ENCODE peak calls at places on chromosomes 2 and 18, in six cellular contexts. B is tibial artery, Y is right lobe of liver, Q is colonic mucosa, N is sigmoid colon, Z is foreskin fibroblast. G is an unnamed sample.

GRCh38 chr2:187934692-187935091 is 357.0 kb upstream of the GULP1 start:
- DNase-seq in Y (no peak), Q (no peak), N (no peak), Z (no peak), B (no peak), G (no peak)

GRCh38 chr2:25473758-25474335 is 132.1 kb upstream of the DNMT3A start:
- DNase-seq in N (no peak), Q (no peak), Y (no peak), Z (no peak), B (no peak), G (no peak)

GRCh38 chr2:240786355-240786841 is 33.6 kb downstream of the KIF1A start:
- DNase-seq in B (no peak), Q (no peak), Z (no peak), Y (no peak), N (peak), G (no peak)

GRCh38 chr2:188245230-188245629 is 46.4 kb upstream of the GULP1 start:
- DNase-seq in B (no peak), N (no peak), Z (no peak), Q (no peak), Y (no peak), G (no peak)

GRCh38 chr2:43328157-43328556 is 101.8 kb upstream of the ZFP36L2 start:
- DNase-seq in Q (no peak), B (no peak), Z (no peak), Y (no peak), N (peak), G (no peak)

GRCh38 chr2:174495365-174496012 is 8.7 kb upstream of the GPR155 start:
- DNase-seq in N (no peak), B (peak), Q (no peak), Z (no peak), Y (no peak), G (no peak)

GRCh38 chr18:45755936-45756335 is 32.0 kb downstream of the SLC14A1 start:
- DNase-seq in Z (peak), B (peak), N (no peak), Q (no peak), Y (peak), G (no peak)

GRCh38 chr2:165536861-165537499 is 67.5 kb downstream of the CSRNP3 start:
- DNase-seq in Z (no peak), N (no peak), B (no peak), Y (no peak), Q (no peak), G (no peak)

GRCh38 chr2:238949710-238950345 is 101.9 kb downstream of the TWIST2 start:
- DNase-seq in B (no peak), Z (no peak), Q (peak), N (peak), Y (peak), G (no peak)

GRCh38 chr2:33375054-33375453 is 101.4 kb upstream of the RASGRP3 start:
- DNase-seq in Q (no peak), Y (no peak), B (no peak), N (no peak), Z (peak), G (no peak)

GRCh38 chr2:226048625-226049024 is 649.1 kb downstream of the NYAP2 start:
- DNase-seq in N (no peak), Y (no peak), Z (peak), Q (no peak), B (no peak), G (no peak)

GRCh38 chr2:16167471-16168426 is 227.4 kb downstream of the MYCN start:
- DNase-seq in B (no peak), Z (no peak), N (no peak), Y (no peak), Q (no peak), G (no peak)

GRCh38 chr2:28160986-28161425 is 231.7 kb upstream of the FOSL2 start:
- DNase-seq in Z (peak), N (no peak), B (no peak), Q (no peak), Y (no peak), G (no peak)

GRCh38 chr2:1742680-1743395 is 1.5 kb downstream of the PXDN start:
- DNase-seq in Z (peak), N (peak), Q (peak), B (peak), Y (peak), G (no peak)

GRCh38 chr2:181312515-181312927 is 144.7 kb upstream of the ITGA4 start:
- DNase-seq in B (no peak), Y (no peak), N (no peak), Z (no peak), Q (no peak), G (no peak)

GRCh38 chr18:78740876-78741275 is 238.7 kb upstream of the SALL3 start:
- DNase-seq in Y (peak), Z (no peak), N (no peak), B (no peak), Q (no peak), G (no peak)

GRCh38 chr2:216700778-216701177 is 5.4 kb upstream of the IGFBP5 start:
- DNase-seq in N (peak), Y (no peak), Q (no peak), B (no peak), Z (no peak), G (no peak)

GRCh38 chr2:239726631-239727181 is 298.4 kb downstream of the NDUFA10 start:
- DNase-seq in N (peak), Q (no peak), Y (peak), B (peak), Z (no peak), G (no peak)

GRCh38 chr2:239507576-239508258 is 106.9 kb upstream of the HDAC4 start:
- DNase-seq in B (no peak), Z (no peak), N (no peak), Q (no peak), Y (no peak), G (no peak)

GRCh38 chr18:46148810-46149209 is 44.6 kb downstream of the HAUS1 start:
- DNase-seq in Q (peak), B (peak), Z (peak), N (no peak), Y (peak), G (peak)

GRCh38 chr18:71250191-71250590 is 961.3 kb downstream of the SOCS6 start:
- DNase-seq in Z (no peak), N (no peak), B (no peak), Q (no peak), Y (no peak), G (no peak)

GRCh38 chr2:84782717-84783442 is 98.0 kb downstream of the TRABD2A start:
- DNase-seq in B (no peak), Q (no peak), Y (no peak), Z (no peak), N (no peak), G (no peak)

GRCh38 chr18:24490545-24490944 is 30.1 kb downstream of the HRH4 start:
- DNase-seq in Q (no peak), N (no peak), B (no peak), Y (no peak), Z (no peak), G (no peak)

GRCh38 chr2:128639693-128640092 is 321.0 kb upstream of the HS6ST1 start:
- DNase-seq in B (no peak), Z (no peak), Y (peak), Q (peak), N (peak), G (peak)

GRCh38 chr2:146004470-146004869 is 1484.6 kb upstream of the ZEB2 start:
- DNase-seq in B (no peak), Q (no peak), Y (no peak), N (no peak), Z (peak), G (no peak)

GRCh38 chr18:22846088-22846683 is 86.9 kb upstream of the RBBP8 start:
- DNase-seq in Q (no peak), Z (no peak), N (no peak), Y (no peak), B (no peak), G (no peak)

GRCh38 chr2:98761267-98761781 is 30.4 kb upstream of the MGAT4A start:
- DNase-seq in Y (no peak), Q (no peak), N (no peak), B (no peak), Z (no peak), G (peak)

GRCh38 chr2:153808675-153809074 is 63.0 kb upstream of the GALNT13 start:
- DNase-seq in Q (no peak), Z (no peak), Y (no peak), N (no peak), B (no peak), G (no peak)

GRCh38 chr18:62766266-62766665 is 50.9 kb downstream of the PHLPP1 start:
- DNase-seq in Q (no peak), Z (no peak), N (no peak), Y (no peak), B (no peak), G (no peak)

GRCh38 chr18:37612519-37612918 is 46.9 kb upstream of the CELF4 start:
- DNase-seq in B (no peak), Y (no peak), Q (no peak), N (no peak), Z (no peak), G (no peak)

GRCh38 chr18:5979176-5979888 is 84.0 kb upstream of the TMEM200C start:
- DNase-seq in B (no peak), Y (no peak), Z (no peak), Q (no peak), N (no peak), G (no peak)

GRCh38 chr18:46212398-46212797 is 108.2 kb downstream of the HAUS1 start:
- DNase-seq in N (no peak), Q (no peak), Y (no peak), B (no peak), Z (no peak), G (no peak)

GRCh38 chr18:424869-425138 is 75.7 kb downstream of the COLEC12 start:
- DNase-seq in B (no peak), N (no peak), Y (no peak), Q (no peak), Z (no peak), G (no peak)

GRCh38 chr18:66511810-66512209 is 92.1 kb downstream of the CDH19 start:
- DNase-seq in Q (no peak), N (no peak), B (no peak), Z (no peak), Y (no peak), G (no peak)

DNA sequence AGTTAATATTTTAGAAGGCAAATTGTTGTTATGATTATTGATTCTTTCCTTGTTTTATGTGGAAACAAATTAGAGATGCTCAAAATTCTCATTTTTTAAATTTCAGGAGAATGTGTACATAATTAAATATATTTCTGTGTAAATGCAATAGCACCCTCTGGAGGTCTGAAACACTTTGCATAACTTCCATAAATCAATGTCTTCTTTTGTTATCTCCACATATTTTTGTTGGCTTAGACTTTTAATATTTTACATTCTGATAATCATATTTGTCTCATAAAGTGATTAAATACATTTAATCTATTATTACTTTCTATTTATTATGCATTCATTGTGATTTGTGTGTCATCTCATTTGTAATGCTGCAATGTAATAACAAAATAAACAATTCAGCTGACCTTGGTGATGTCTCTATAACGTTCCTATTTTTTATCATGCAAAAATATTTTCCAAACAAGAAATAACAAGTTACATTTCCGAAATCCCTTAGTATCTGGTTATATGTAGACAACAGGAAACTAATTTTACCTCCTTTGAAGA is 201.8 kb upstream of the GALNT5 start:
- DNase-seq in N (no peak), Z (peak), Q (no peak), Y (no peak), B (no peak), G (no peak)
- H3K4me3 ChIP-seq in N (no peak), Z (no peak), Q (no peak), Y (no peak), B (no peak), G (no peak)

DNA sequence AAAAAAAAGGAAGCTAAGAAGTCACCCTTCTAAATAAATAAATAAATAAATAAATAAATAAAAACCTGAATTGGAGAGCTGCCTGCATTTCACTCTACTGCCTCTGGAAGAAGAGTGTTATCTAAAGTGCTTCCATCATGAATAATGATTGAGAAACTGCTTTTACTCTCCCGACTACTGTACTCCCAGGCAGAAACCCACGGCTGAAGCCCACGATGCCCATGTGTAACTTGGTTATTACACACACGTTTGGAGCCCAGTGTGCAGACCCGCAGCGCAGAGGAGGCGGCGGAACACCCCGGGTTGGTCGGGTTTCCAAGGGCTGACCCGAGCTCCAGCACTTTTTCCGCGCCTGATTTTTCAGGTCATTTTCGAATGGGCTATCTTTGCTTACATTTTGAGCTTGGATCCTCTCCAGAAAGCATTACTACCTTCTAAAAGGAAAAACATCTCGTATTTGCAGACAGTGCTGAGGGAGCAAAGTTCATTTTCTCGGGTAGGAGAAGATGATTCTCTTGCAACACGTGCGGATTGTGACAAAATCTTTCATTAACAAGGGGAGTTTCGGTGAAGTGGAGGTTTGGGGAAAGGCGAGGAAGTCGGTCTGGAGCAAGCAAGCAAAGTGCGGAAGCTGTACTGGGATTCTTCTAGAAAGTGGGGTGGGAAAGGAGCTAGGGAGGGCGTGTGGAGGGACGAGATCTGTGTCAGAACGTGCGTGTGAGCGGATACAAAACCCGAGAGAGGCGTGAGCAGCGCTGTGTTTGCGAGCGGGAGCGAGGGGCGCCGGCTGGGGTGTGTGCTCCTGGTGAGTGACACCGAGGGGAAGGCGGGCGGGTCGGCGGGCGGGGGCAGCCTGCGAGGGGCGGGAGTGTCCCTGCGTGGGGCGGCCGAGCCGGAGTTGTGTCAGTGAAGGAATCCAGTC is at the start of gene SPATS2L:
- DNase-seq in Y (peak), Q (peak), B (peak), N (peak), Z (peak), G (no peak)
- TF ChIP-seq CTCF in Y (no peak), Q (no peak), B (peak), N (no peak), Z (no peak), G (no peak)

GRCh38 chr2:210226186-210226585 is 939 bp upstream of the ACADL start:
- DNase-seq in N (no peak), Z (no peak), B (no peak), Y (no peak), Q (no peak), G (no peak)
- H3K4me3 ChIP-seq in N (no peak), Z (no peak), B (peak), Y (no peak), Q (no peak), G (no peak)

DNA sequence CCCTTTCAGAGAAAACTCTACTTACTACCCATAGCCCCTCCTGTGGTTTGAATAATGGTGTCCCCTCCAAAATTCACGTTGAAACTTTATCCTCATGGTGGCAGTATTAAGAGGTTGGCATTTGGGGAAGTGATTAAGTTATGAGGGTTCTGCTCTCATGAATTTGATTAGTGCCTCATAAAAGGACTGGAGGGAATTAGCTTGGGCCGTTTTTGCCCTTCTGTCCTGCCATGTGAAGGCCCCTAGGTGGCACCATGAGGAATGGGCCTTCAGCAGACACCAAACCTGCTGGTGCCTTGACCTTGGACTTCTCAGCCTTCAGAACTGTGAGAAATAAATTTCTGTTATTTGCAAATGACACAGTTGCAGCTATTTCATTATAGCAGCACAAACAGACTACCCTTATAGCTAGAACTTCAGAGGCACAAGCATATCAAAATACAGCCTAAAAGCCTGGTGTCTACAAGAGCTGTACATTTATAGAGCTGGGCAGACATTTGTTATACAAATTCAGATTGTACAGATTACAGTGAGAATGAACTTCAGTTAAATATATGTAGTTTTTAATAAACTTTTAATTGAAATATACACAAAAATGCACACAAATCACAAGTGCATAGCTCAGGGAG is 2.6 kb upstream of the PTPN2 start:
- DNase-seq in N (no peak), Y (no peak), Q (no peak), B (no peak), Z (no peak), G (no peak)
- TF ChIP-seq CTCF in N (no peak), Y (peak), Q (peak), B (no peak), Z (peak), G (no peak)

DNA sequence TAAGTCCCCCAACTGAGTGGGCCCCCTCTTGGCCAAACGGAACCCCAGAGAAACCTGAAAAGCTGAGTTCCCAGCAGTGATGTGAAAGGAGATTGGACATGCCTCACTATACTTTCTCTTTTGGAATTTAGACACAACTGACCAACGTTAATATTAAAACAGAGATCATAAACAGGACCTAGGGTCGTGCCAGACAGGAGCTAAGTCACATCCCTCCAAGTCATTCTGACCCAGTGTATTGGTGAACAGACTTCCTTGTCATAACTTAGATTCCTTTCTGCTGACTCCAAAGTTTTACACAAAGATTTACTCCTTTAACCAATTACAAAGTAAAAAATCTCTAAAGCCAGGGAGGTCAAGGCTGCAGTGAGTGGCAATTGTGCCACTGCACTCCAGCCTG is 46.9 kb downstream of the UXS1 start:
- DNase-seq in Q (no peak), Z (peak), B (no peak), N (no peak), Y (no peak), G (no peak)
- H3K4me3 ChIP-seq in Q (no peak), Z (no peak), B (no peak), N (no peak), Y (no peak), G (no peak)

GRCh38 chr2:171227066-171227782 is 66.5 kb upstream of the TLK1 start:
- DNase-seq in N (no peak), Z (no peak), B (no peak), Q (no peak), Y (no peak), G (no peak)

GRCh38 chr2:171228826-171229225 is 68.1 kb upstream of the TLK1 start:
- DNase-seq in Z (no peak), N (no peak), Q (no peak), Y (no peak), B (no peak), G (no peak)

GRCh38 chr2:171225989-171226388 is 65.3 kb upstream of the TLK1 start:
- DNase-seq in Y (no peak), Z (no peak), N (no peak), B (no peak), Q (no peak), G (no peak)

GRCh38 chr2:171226471-171226870 is 65.8 kb upstream of the TLK1 start:
- DNase-seq in N (no peak), B (no peak), Q (no peak), Y (no peak), Z (no peak), G (no peak)

GRCh38 chr2:171225302-171225980 is 64.7 kb upstream of the TLK1 start:
- DNase-seq in Z (peak), N (no peak), B (no peak), Q (no peak), Y (no peak), G (no peak)
- TF ChIP-seq CTCF in Z (peak), N (no peak), B (no peak), Q (no peak), Y (no peak), G (no peak)

DNA sequence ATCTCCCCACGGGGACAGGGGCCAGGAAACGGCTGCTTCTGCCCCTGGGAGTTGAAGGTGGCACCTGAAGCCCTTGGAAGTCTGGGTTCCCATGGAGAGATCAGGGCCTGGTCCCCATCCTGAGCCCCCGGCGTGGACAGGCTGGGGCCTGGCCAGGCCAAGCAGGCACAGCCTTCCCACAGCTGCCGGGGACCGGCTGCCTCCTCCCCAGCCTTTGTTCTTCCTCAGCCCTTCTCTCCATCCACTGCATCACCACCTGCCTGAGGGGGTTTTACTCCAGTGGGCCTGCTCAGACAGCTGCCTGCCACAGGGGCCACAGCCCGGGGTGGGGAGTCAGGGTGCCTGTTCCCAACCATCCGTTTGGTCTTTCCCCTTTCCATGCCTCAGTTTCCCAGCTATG is 187.7 kb downstream of the INHBB start:
- DNase-seq in B (no peak), Q (no peak), Y (no peak), Z (no peak), N (peak), G (no peak)
- H3K4me3 ChIP-seq in B (no peak), Q (no peak), Y (no peak), Z (no peak), N (no peak), G (no peak)

DNA sequence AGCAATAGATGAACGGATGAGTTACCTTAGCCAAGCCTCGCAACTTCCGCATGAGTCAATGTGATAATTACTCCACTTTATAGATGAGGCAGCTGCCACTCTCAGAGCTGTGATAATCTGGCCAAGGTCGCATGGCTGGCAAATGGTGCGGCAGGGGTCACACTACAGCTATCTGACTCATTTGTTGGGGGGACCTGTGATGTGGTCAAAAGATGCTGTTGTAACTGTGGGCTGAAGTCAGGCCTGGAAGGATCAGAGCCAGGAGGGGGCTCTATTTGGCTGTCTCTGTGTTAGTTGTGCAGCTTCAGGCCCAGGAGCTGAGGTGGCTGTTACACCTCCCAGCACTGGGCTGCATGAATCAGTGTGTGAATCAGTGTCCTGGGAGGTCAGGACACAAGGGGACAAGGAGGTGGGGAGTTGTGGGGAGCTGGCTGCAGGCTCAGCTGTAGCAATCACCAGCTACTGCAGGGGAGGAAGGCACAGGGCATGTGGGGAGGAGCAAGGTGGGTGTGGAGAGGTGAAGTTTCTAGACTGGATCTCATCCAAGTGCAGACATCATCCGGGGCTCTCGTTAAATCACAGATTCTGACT is 33.1 kb downstream of the NGEF start:
- DNase-seq in B (no peak), Y (peak), N (no peak), Q (peak), Z (peak), G (no peak)
- TF ChIP-seq CTCF in B (no peak), Y (no peak), N (no peak), Q (no peak), Z (peak), G (no peak)

G was measured in CD8-positive, alpha-beta T cell.